ENCODE peak calls at places on chromosomes 16 and 17, in ten cellular contexts. One of them, this sample, is unnamed.

GRCh38 chr17:46170609-46171432 is 22.4 kb downstream of the KANSL1 start:
- DNase-seq in aorta: no peak
- DNase-seq in HFFc6: no peak
- DNase-seq in NCI-H1092 treated with DMSO at 0.1 percent for 48 hours: no peak
- DNase-seq in NCI-H1105 treated with DMSO at 0.1 percent for 48 hours: no peak
- DNase-seq in NCI-H774: no peak
- DNase-seq in GM12892: no peak
- DNase-seq in right lobe of liver: no peak
- DNase-seq in IMR-90: no peak
- DNase-seq in GM12864: no peak
- DNase-seq in this sample: no peak

GRCh38 chr17:2721603-2722002 is 10.0 kb upstream of the CLUH start:
- DNase-seq in aorta: no peak
- DNase-seq in HFFc6: no peak
- DNase-seq in NCI-H1092 treated with DMSO at 0.1 percent for 48 hours: no peak
- DNase-seq in NCI-H1105 treated with DMSO at 0.1 percent for 48 hours: no peak
- DNase-seq in NCI-H774: no peak
- DNase-seq in GM12892: no peak
- DNase-seq in right lobe of liver: no peak
- DNase-seq in IMR-90: no peak
- DNase-seq in GM12864: no peak
- DNase-seq in this sample: no peak

GRCh38 chr17:14297161-14297851 is 3.6 kb upstream of the HS3ST3B1 start:
- DNase-seq in aorta: no peak
- DNase-seq in HFFc6: no peak
- DNase-seq in NCI-H1092 treated with DMSO at 0.1 percent for 48 hours: no peak
- DNase-seq in NCI-H1105 treated with DMSO at 0.1 percent for 48 hours: peak
- DNase-seq in NCI-H774: peak
- DNase-seq in GM12892: no peak
- DNase-seq in right lobe of liver: peak
- DNase-seq in IMR-90: no peak
- DNase-seq in GM12864: no peak
- DNase-seq in this sample: peak

GRCh38 chr17:1156864-1157263 is 22.9 kb downstream of the ABR start:
- DNase-seq in aorta: no peak
- DNase-seq in HFFc6: no peak
- DNase-seq in NCI-H1092 treated with DMSO at 0.1 percent for 48 hours: no peak
- DNase-seq in NCI-H1105 treated with DMSO at 0.1 percent for 48 hours: no peak
- DNase-seq in NCI-H774: no peak
- DNase-seq in GM12892: no peak
- DNase-seq in right lobe of liver: no peak
- DNase-seq in IMR-90: no peak
- DNase-seq in GM12864: no peak
- DNase-seq in this sample: no peak

GRCh38 chr16:81647527-81647926 is 131.6 kb upstream of the PLCG2 start:
- DNase-seq in aorta: no peak
- DNase-seq in HFFc6: peak
- DNase-seq in NCI-H1092 treated with DMSO at 0.1 percent for 48 hours: no peak
- DNase-seq in NCI-H1105 treated with DMSO at 0.1 percent for 48 hours: no peak
- DNase-seq in NCI-H774: no peak
- DNase-seq in GM12892: no peak
- DNase-seq in right lobe of liver: no peak
- DNase-seq in IMR-90: peak
- DNase-seq in GM12864: no peak
- DNase-seq in this sample: no peak

GRCh38 chr17:17084317-17084835 is 42.1 kb downstream of the MPRIP start:
- DNase-seq in aorta: peak
- DNase-seq in HFFc6: no peak
- DNase-seq in NCI-H1092 treated with DMSO at 0.1 percent for 48 hours: no peak
- DNase-seq in NCI-H1105 treated with DMSO at 0.1 percent for 48 hours: no peak
- DNase-seq in NCI-H774: no peak
- DNase-seq in GM12892: no peak
- DNase-seq in right lobe of liver: no peak
- DNase-seq in IMR-90: no peak
- DNase-seq in GM12864: no peak
- DNase-seq in this sample: no peak

GRCh38 chr16:48112603-48113400 is 43.0 kb downstream of the ABCC12 start:
- DNase-seq in aorta: no peak
- DNase-seq in HFFc6: no peak
- DNase-seq in NCI-H1092 treated with DMSO at 0.1 percent for 48 hours: no peak
- DNase-seq in NCI-H1105 treated with DMSO at 0.1 percent for 48 hours: no peak
- DNase-seq in NCI-H774: no peak
- DNase-seq in GM12892: no peak
- DNase-seq in right lobe of liver: no peak
- DNase-seq in IMR-90: no peak
- DNase-seq in GM12864: no peak
- DNase-seq in this sample: no peak

GRCh38 chr17:67377727-67378443 is 804 bp downstream of the PITPNC1 start:
- DNase-seq in aorta: peak
- DNase-seq in HFFc6: no peak
- DNase-seq in NCI-H1092 treated with DMSO at 0.1 percent for 48 hours: peak
- DNase-seq in NCI-H1105 treated with DMSO at 0.1 percent for 48 hours: peak
- DNase-seq in NCI-H774: peak
- DNase-seq in GM12892: peak
- DNase-seq in right lobe of liver: peak
- DNase-seq in IMR-90: peak
- DNase-seq in GM12864: no peak
- DNase-seq in this sample: peak

GRCh38 chr16:86219655-86220445 is 290.5 kb upstream of the FOXF1 start:
- DNase-seq in aorta: no peak
- DNase-seq in HFFc6: no peak
- DNase-seq in NCI-H1092 treated with DMSO at 0.1 percent for 48 hours: no peak
- DNase-seq in NCI-H1105 treated with DMSO at 0.1 percent for 48 hours: no peak
- DNase-seq in NCI-H774: no peak
- DNase-seq in GM12892: no peak
- DNase-seq in right lobe of liver: no peak
- DNase-seq in IMR-90: peak
- DNase-seq in GM12864: no peak
- DNase-seq in this sample: no peak

GRCh38 chr17:10622610-10623485 is 34.3 kb downstream of the MYH3 start:
- DNase-seq in aorta: no peak
- DNase-seq in HFFc6: no peak
- DNase-seq in NCI-H1092 treated with DMSO at 0.1 percent for 48 hours: no peak
- DNase-seq in NCI-H1105 treated with DMSO at 0.1 percent for 48 hours: no peak
- DNase-seq in NCI-H774: no peak
- DNase-seq in GM12892: no peak
- DNase-seq in right lobe of liver: no peak
- DNase-seq in IMR-90: no peak
- DNase-seq in GM12864: no peak
- DNase-seq in this sample: no peak

GRCh38 chr16:4947722-4948503 is 10.2 kb upstream of the SEC14L5 start:
- DNase-seq in aorta: peak
- DNase-seq in HFFc6: no peak
- DNase-seq in NCI-H1092 treated with DMSO at 0.1 percent for 48 hours: peak
- DNase-seq in NCI-H1105 treated with DMSO at 0.1 percent for 48 hours: no peak
- DNase-seq in NCI-H774: peak
- DNase-seq in GM12892: no peak
- DNase-seq in right lobe of liver: no peak
- DNase-seq in IMR-90: no peak
- DNase-seq in GM12864: no peak
- DNase-seq in this sample: no peak

GRCh38 chr16:1165511-1165910 is 12.6 kb downstream of the CACNA1H start:
- DNase-seq in aorta: no peak
- DNase-seq in HFFc6: no peak
- DNase-seq in NCI-H1092 treated with DMSO at 0.1 percent for 48 hours: no peak
- DNase-seq in NCI-H1105 treated with DMSO at 0.1 percent for 48 hours: no peak
- DNase-seq in NCI-H774: no peak
- DNase-seq in GM12892: no peak
- DNase-seq in right lobe of liver: no peak
- DNase-seq in IMR-90: no peak
- DNase-seq in GM12864: no peak
- DNase-seq in this sample: no peak

GRCh38 chr17:33234930-33235685 is 58.0 kb downstream of the ASIC2 start:
- DNase-seq in aorta: peak
- DNase-seq in HFFc6: peak
- DNase-seq in NCI-H1092 treated with DMSO at 0.1 percent for 48 hours: no peak
- DNase-seq in NCI-H1105 treated with DMSO at 0.1 percent for 48 hours: no peak
- DNase-seq in NCI-H774: no peak
- DNase-seq in GM12892: no peak
- DNase-seq in right lobe of liver: no peak
- DNase-seq in IMR-90: peak
- DNase-seq in GM12864: peak
- DNase-seq in this sample: no peak

GRCh38 chr17:8189041-8189710 is 804 bp downstream of the BORCS6 start:
- DNase-seq in aorta: peak
- DNase-seq in HFFc6: no peak
- DNase-seq in NCI-H1092 treated with DMSO at 0.1 percent for 48 hours: no peak
- DNase-seq in NCI-H1105 treated with DMSO at 0.1 percent for 48 hours: no peak
- DNase-seq in NCI-H774: no peak
- DNase-seq in GM12892: no peak
- DNase-seq in right lobe of liver: peak
- DNase-seq in IMR-90: no peak
- DNase-seq in GM12864: no peak
- DNase-seq in this sample: peak

GRCh38 chr17:78252111-78252634 is 20.7 kb downstream of the TMEM235 start:
- DNase-seq in aorta: no peak
- DNase-seq in HFFc6: no peak
- DNase-seq in NCI-H1092 treated with DMSO at 0.1 percent for 48 hours: no peak
- DNase-seq in NCI-H1105 treated with DMSO at 0.1 percent for 48 hours: no peak
- DNase-seq in NCI-H774: no peak
- DNase-seq in GM12892: no peak
- DNase-seq in right lobe of liver: no peak
- DNase-seq in IMR-90: no peak
- DNase-seq in GM12864: no peak
- DNase-seq in this sample: no peak

GRCh38 chr16:54526087-54526486 is 239.5 kb upstream of the IRX3 start:
- DNase-seq in aorta: no peak
- DNase-seq in HFFc6: no peak
- DNase-seq in NCI-H1092 treated with DMSO at 0.1 percent for 48 hours: no peak
- DNase-seq in NCI-H1105 treated with DMSO at 0.1 percent for 48 hours: no peak
- DNase-seq in NCI-H774: no peak
- DNase-seq in GM12892: no peak
- DNase-seq in right lobe of liver: no peak
- DNase-seq in IMR-90: no peak
- DNase-seq in GM12864: no peak
- DNase-seq in this sample: no peak

GRCh38 chr16:88461291-88462269 is 8.5 kb downstream of the ZFPM1 start:
- DNase-seq in aorta: no peak
- DNase-seq in HFFc6: no peak
- DNase-seq in NCI-H1092 treated with DMSO at 0.1 percent for 48 hours: no peak
- DNase-seq in NCI-H1105 treated with DMSO at 0.1 percent for 48 hours: no peak
- DNase-seq in NCI-H774: no peak
- DNase-seq in GM12892: no peak
- DNase-seq in right lobe of liver: no peak
- DNase-seq in IMR-90: no peak
- DNase-seq in GM12864: no peak
- DNase-seq in this sample: no peak